ENCODE peak calls at places on chromosome 7, in four cellular contexts. One of them, this sample, is unnamed.

GRCh38 chr7:107539824-107540223 is 23.9 kb downstream of the COG5 start:
- DNase-seq in cardiac muscle cell: no peak
- DNase-seq in brain microvascular endothelial cell: no peak
- DNase-seq in neuronal stem cell: no peak
- DNase-seq in this sample: no peak

GRCh38 chr7:2301510-2301860 is 12.8 kb downstream of the SNX8 start:
- DNase-seq in cardiac muscle cell: no peak
- DNase-seq in brain microvascular endothelial cell: no peak
- DNase-seq in neuronal stem cell: no peak
- DNase-seq in this sample: no peak

GRCh38 chr7:141430426-141431142 is 120.6 kb upstream of the AGK start:
- DNase-seq in cardiac muscle cell: peak
- DNase-seq in brain microvascular endothelial cell: no peak
- DNase-seq in neuronal stem cell: no peak
- DNase-seq in this sample: no peak

GRCh38 chr7:76293407-76293901 is 9.0 kb upstream of the HSPB1 start:
- DNase-seq in cardiac muscle cell: no peak
- DNase-seq in brain microvascular endothelial cell: no peak
- DNase-seq in neuronal stem cell: no peak
- DNase-seq in this sample: no peak

GRCh38 chr7:24708244-24708643 is 49.0 kb downstream of the GSDME start:
- DNase-seq in cardiac muscle cell: no peak
- DNase-seq in brain microvascular endothelial cell: no peak
- DNase-seq in neuronal stem cell: no peak
- DNase-seq in this sample: no peak

GRCh38 chr7:17298840-17299476 is 506 bp downstream of the AHR start:
- DNase-seq in cardiac muscle cell: peak
- DNase-seq in brain microvascular endothelial cell: no peak
- DNase-seq in neuronal stem cell: peak
- DNase-seq in this sample: peak

GRCh38 chr7:128932862-128933821 is 4.6 kb upstream of the IRF5 start:
- DNase-seq in cardiac muscle cell: no peak
- DNase-seq in brain microvascular endothelial cell: no peak
- DNase-seq in neuronal stem cell: no peak
- DNase-seq in this sample: no peak

GRCh38 chr7:156448918-156449317 is 191.7 kb upstream of the RNF32 start:
- DNase-seq in cardiac muscle cell: no peak
- DNase-seq in brain microvascular endothelial cell: no peak
- DNase-seq in neuronal stem cell: no peak
- DNase-seq in this sample: no peak

GRCh38 chr7:6271091-6271658 is 1.2 kb downstream of the CYTH3 start:
- DNase-seq in cardiac muscle cell: peak
- DNase-seq in brain microvascular endothelial cell: no peak
- DNase-seq in neuronal stem cell: no peak
- DNase-seq in this sample: peak

GRCh38 chr7:90764848-90765570 is 168.9 kb downstream of the CDK14 start:
- DNase-seq in cardiac muscle cell: no peak
- DNase-seq in brain microvascular endothelial cell: no peak
- DNase-seq in neuronal stem cell: peak
- DNase-seq in this sample: no peak

GRCh38 chr7:5088906-5089305 is 43.2 kb downstream of the RBAK start:
- DNase-seq in cardiac muscle cell: no peak
- DNase-seq in brain microvascular endothelial cell: no peak
- DNase-seq in neuronal stem cell: no peak
- DNase-seq in this sample: no peak

GRCh38 chr7:25669300-25669781 is 441.1 kb upstream of the NPVF start:
- DNase-seq in cardiac muscle cell: no peak
- DNase-seq in brain microvascular endothelial cell: no peak
- DNase-seq in neuronal stem cell: no peak
- DNase-seq in this sample: no peak

GRCh38 chr7:422191-422885 is 97.3 kb downstream of the PDGFA start:
- DNase-seq in cardiac muscle cell: no peak
- DNase-seq in brain microvascular endothelial cell: no peak
- DNase-seq in neuronal stem cell: no peak
- DNase-seq in this sample: no peak

GRCh38 chr7:114944742-114945625 is 23.1 kb downstream of the MDFIC start:
- DNase-seq in cardiac muscle cell: no peak
- DNase-seq in brain microvascular endothelial cell: peak
- DNase-seq in neuronal stem cell: peak
- DNase-seq in this sample: no peak

GRCh38 chr7:158315326-158315725 is 272.3 kb downstream of the PTPRN2 start:
- DNase-seq in cardiac muscle cell: no peak
- DNase-seq in brain microvascular endothelial cell: no peak
- DNase-seq in neuronal stem cell: no peak
- DNase-seq in this sample: no peak

GRCh38 chr7:86926732-86927131 is 132.7 kb downstream of the ELAPOR2 start:
- DNase-seq in cardiac muscle cell: peak
- DNase-seq in brain microvascular endothelial cell: peak
- DNase-seq in neuronal stem cell: peak
- DNase-seq in this sample: no peak

GRCh38 chr7:103651978-103652377 is 206.0 kb upstream of the SLC26A5 start:
- DNase-seq in cardiac muscle cell: peak
- DNase-seq in brain microvascular endothelial cell: no peak
- DNase-seq in neuronal stem cell: no peak
- DNase-seq in this sample: no peak

GRCh38 chr7:85980740-85981139 is 663.0 kb upstream of the GRM3 start:
- DNase-seq in cardiac muscle cell: no peak
- DNase-seq in brain microvascular endothelial cell: no peak
- DNase-seq in neuronal stem cell: no peak
- DNase-seq in this sample: no peak

GRCh38 chr7:134515569-134516468 is 11.5 kb upstream of the AKR1B10 start:
- DNase-seq in cardiac muscle cell: no peak
- DNase-seq in brain microvascular endothelial cell: peak
- DNase-seq in neuronal stem cell: no peak
- DNase-seq in this sample: no peak

GRCh38 chr7:105866124-105866801 is 10.1 kb downstream of the ATXN7L1 start:
- DNase-seq in cardiac muscle cell: no peak
- DNase-seq in brain microvascular endothelial cell: no peak
- DNase-seq in neuronal stem cell: no peak
- DNase-seq in this sample: no peak

GRCh38 chr7:79091661-79092060 is 361.8 kb downstream of the MAGI2 start:
- DNase-seq in cardiac muscle cell: no peak
- DNase-seq in brain microvascular endothelial cell: no peak
- DNase-seq in neuronal stem cell: no peak
- DNase-seq in this sample: no peak

GRCh38 chr7:128893251-128894100 is 17.0 kb downstream of the KCP start:
- DNase-seq in cardiac muscle cell: no peak
- DNase-seq in brain microvascular endothelial cell: no peak
- DNase-seq in neuronal stem cell: no peak
- DNase-seq in this sample: no peak

GRCh38 chr7:117323877-117324699 is 1.2 kb upstream of the WNT2 start:
- DNase-seq in cardiac muscle cell: peak
- DNase-seq in brain microvascular endothelial cell: peak
- DNase-seq in neuronal stem cell: peak
- DNase-seq in this sample: no peak

GRCh38 chr7:42549866-42550485 is 313.0 kb upstream of the GLI3 start:
- DNase-seq in cardiac muscle cell: no peak
- DNase-seq in brain microvascular endothelial cell: no peak
- DNase-seq in neuronal stem cell: no peak
- DNase-seq in this sample: no peak

GRCh38 chr7:77328669-77329068 is 87.5 kb downstream of the GSAP start:
- DNase-seq in cardiac muscle cell: no peak
- DNase-seq in brain microvascular endothelial cell: no peak
- DNase-seq in neuronal stem cell: no peak
- DNase-seq in this sample: no peak

GRCh38 chr7:77326131-77326530 is 90.0 kb downstream of the GSAP start:
- DNase-seq in cardiac muscle cell: no peak
- DNase-seq in brain microvascular endothelial cell: peak
- DNase-seq in neuronal stem cell: no peak
- DNase-seq in this sample: no peak

GRCh38 chr7:77329466-77330168 is 86.5 kb downstream of the GSAP start:
- DNase-seq in cardiac muscle cell: no peak
- DNase-seq in brain microvascular endothelial cell: no peak
- DNase-seq in neuronal stem cell: no peak
- DNase-seq in this sample: no peak

GRCh38 chr7:77327932-77328628 is 88.1 kb downstream of the GSAP start:
- DNase-seq in cardiac muscle cell: no peak
- DNase-seq in brain microvascular endothelial cell: no peak
- DNase-seq in neuronal stem cell: no peak
- DNase-seq in this sample: no peak

GRCh38 chr7:77327067-77327931 is 88.8 kb downstream of the GSAP start:
- DNase-seq in cardiac muscle cell: no peak
- DNase-seq in brain microvascular endothelial cell: peak
- DNase-seq in neuronal stem cell: no peak
- DNase-seq in this sample: no peak
- H3K27ac ChIP-seq in cardiac muscle cell: no peak
- H3K27ac ChIP-seq in brain microvascular endothelial cell: no peak
- H3K27ac ChIP-seq in neuronal stem cell: no peak
- H3K27ac ChIP-seq in this sample: no peak

GRCh38 chr7:138952791-138953190 is 28.4 kb downstream of the KIAA1549 start:
- DNase-seq in cardiac muscle cell: no peak
- DNase-seq in brain microvascular endothelial cell: no peak
- DNase-seq in neuronal stem cell: no peak
- DNase-seq in this sample: no peak

GRCh38 chr7:138958026-138958956 is 22.9 kb downstream of the KIAA1549 start:
- DNase-seq in cardiac muscle cell: no peak
- DNase-seq in brain microvascular endothelial cell: no peak
- DNase-seq in neuronal stem cell: no peak
- DNase-seq in this sample: no peak

GRCh38 chr7:138961159-138961558 is 20.0 kb downstream of the KIAA1549 start:
- DNase-seq in cardiac muscle cell: no peak
- DNase-seq in brain microvascular endothelial cell: no peak
- DNase-seq in neuronal stem cell: no peak
- DNase-seq in this sample: no peak

GRCh38 chr7:138954545-138955475 is 26.4 kb downstream of the KIAA1549 start:
- DNase-seq in cardiac muscle cell: no peak
- DNase-seq in brain microvascular endothelial cell: no peak
- DNase-seq in neuronal stem cell: no peak
- DNase-seq in this sample: no peak

DNA sequence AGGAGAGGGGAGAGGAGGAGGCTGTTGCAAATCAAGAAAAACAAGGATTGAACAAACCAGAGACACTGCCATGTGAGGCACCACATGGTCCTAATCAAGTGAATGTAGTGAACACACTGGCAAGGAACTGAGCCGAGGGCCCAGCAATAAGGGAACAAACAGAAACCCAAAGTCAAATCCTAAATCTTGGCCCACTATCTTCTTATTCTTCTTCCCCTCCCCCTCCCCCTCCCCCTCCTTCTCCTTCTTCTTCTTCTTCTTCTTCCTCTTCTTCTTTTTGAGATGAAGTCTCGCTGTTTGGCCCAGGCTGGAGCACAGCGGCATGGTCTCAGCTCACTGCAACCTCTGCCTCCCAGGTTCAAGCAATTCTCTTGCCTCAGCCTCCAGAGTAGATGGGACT is 24.0 kb downstream of the KIAA1549 start:
- DNase-seq in cardiac muscle cell: no peak
- DNase-seq in brain microvascular endothelial cell: no peak
- DNase-seq in neuronal stem cell: no peak
- DNase-seq in this sample: no peak
- H3K27ac ChIP-seq in cardiac muscle cell: no peak
- H3K27ac ChIP-seq in brain microvascular endothelial cell: no peak
- H3K27ac ChIP-seq in neuronal stem cell: no peak
- H3K27ac ChIP-seq in this sample: no peak

GRCh38 chr7:28183627-28184026 is 3.0 kb upstream of the JAZF1 start:
- DNase-seq in cardiac muscle cell: no peak
- DNase-seq in brain microvascular endothelial cell: no peak
- DNase-seq in neuronal stem cell: no peak
- DNase-seq in this sample: no peak
- H3K27ac ChIP-seq in cardiac muscle cell: no peak
- H3K27ac ChIP-seq in brain microvascular endothelial cell: no peak
- H3K27ac ChIP-seq in neuronal stem cell: no peak
- H3K27ac ChIP-seq in this sample: no peak

DNA sequence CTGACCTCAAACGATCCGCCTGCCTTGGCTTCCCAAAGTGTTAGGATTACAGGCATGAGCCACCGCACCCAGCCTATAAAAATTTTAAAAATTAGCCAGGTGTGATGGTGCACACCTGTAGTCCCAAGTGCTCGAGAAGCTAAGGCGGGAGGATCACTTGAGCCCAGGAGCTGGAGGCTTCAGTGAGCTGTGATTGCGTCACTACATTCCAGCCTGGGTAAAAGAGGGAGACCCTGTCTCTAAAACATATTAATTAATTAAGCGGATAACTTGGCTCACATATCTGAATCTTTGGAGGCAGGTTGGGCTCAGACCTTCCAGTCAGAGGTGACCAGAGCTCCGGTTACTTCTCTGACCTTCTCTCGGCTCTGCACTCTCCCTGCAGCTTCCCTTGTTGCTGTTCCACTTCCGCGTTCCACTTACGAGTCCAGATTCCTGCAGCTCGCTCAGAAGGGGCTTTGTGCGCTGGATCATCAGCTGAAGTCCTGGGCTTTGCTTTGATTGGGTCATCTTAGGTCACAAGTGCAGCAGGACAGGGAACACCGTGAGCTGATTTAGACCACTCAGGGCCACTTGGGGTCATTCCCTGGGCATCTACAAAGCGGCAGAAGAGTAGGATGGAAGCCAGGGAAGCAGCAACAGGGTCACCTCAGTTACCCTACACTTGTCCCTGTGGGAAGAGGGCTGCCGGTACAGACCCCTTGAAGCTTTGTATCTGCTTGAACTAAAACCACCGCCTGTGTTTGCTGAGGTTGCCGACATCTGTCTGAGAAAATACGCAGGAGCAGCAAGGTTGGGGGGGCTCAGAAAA is 2.0 kb upstream of the ARPC1B start:
- DNase-seq in cardiac muscle cell: peak
- DNase-seq in brain microvascular endothelial cell: peak
- DNase-seq in neuronal stem cell: no peak
- DNase-seq in this sample: no peak
- H3K27ac ChIP-seq in cardiac muscle cell: peak
- H3K27ac ChIP-seq in brain microvascular endothelial cell: no peak
- H3K27ac ChIP-seq in neuronal stem cell: no peak
- H3K27ac ChIP-seq in this sample: no peak